ENCODE peak calls at places on chromosomes 6 and 20, in seven cellular contexts. One of them, this sample, is unnamed.

GRCh38 chr20:60598528-60598927 is 640.3 kb downstream of the CDH26 start:
- DNase-seq in tibial nerve: no peak
- DNase-seq in BE2C: no peak
- DNase-seq in prostate gland: no peak
- DNase-seq in mucosa of descending colon: no peak
- DNase-seq in fibroblast of mammary gland: no peak
- DNase-seq in upper lobe of right lung: no peak
- DNase-seq in this sample: no peak

GRCh38 chr6:27188206-27188884 is 59.2 kb upstream of the PRSS16 start:
- DNase-seq in tibial nerve: peak
- DNase-seq in BE2C: peak
- DNase-seq in prostate gland: peak
- DNase-seq in mucosa of descending colon: peak
- DNase-seq in fibroblast of mammary gland: peak
- DNase-seq in upper lobe of right lung: peak
- DNase-seq in this sample: no peak

GRCh38 chr20:54716790-54717189 is 241.4 kb downstream of the DOK5 start:
- DNase-seq in tibial nerve: no peak
- DNase-seq in BE2C: no peak
- DNase-seq in prostate gland: no peak
- DNase-seq in mucosa of descending colon: no peak
- DNase-seq in fibroblast of mammary gland: no peak
- DNase-seq in upper lobe of right lung: no peak
- DNase-seq in this sample: no peak

GRCh38 chr6:82778985-82779384 is 286.7 kb downstream of the UBE3D start:
- DNase-seq in tibial nerve: no peak
- DNase-seq in BE2C: no peak
- DNase-seq in prostate gland: no peak
- DNase-seq in mucosa of descending colon: no peak
- DNase-seq in fibroblast of mammary gland: no peak
- DNase-seq in upper lobe of right lung: no peak
- DNase-seq in this sample: no peak

GRCh38 chr6:130900913-130901312 is 73.7 kb downstream of the SMLR1 start:
- DNase-seq in tibial nerve: no peak
- DNase-seq in BE2C: no peak
- DNase-seq in prostate gland: no peak
- DNase-seq in mucosa of descending colon: no peak
- DNase-seq in fibroblast of mammary gland: peak
- DNase-seq in upper lobe of right lung: no peak
- DNase-seq in this sample: no peak

GRCh38 chr6:148803979-148804378 is 57.1 kb downstream of the UST start:
- DNase-seq in tibial nerve: no peak
- DNase-seq in BE2C: no peak
- DNase-seq in prostate gland: no peak
- DNase-seq in mucosa of descending colon: no peak
- DNase-seq in fibroblast of mammary gland: peak
- DNase-seq in upper lobe of right lung: no peak
- DNase-seq in this sample: no peak

GRCh38 chr6:36893976-36894932 is 8.5 kb downstream of the C6orf89 start:
- DNase-seq in tibial nerve: no peak
- DNase-seq in BE2C: no peak
- DNase-seq in prostate gland: no peak
- DNase-seq in mucosa of descending colon: no peak
- DNase-seq in fibroblast of mammary gland: no peak
- DNase-seq in upper lobe of right lung: no peak
- DNase-seq in this sample: no peak

GRCh38 chr20:38256021-38256420 is 4.5 kb downstream of the KIAA1755 start:
- DNase-seq in tibial nerve: no peak
- DNase-seq in BE2C: no peak
- DNase-seq in prostate gland: no peak
- DNase-seq in mucosa of descending colon: no peak
- DNase-seq in fibroblast of mammary gland: no peak
- DNase-seq in upper lobe of right lung: no peak
- DNase-seq in this sample: no peak

GRCh38 chr6:136549359-136550044 is 720 bp downstream of the MAP7 start:
- DNase-seq in tibial nerve: no peak
- DNase-seq in BE2C: peak
- DNase-seq in prostate gland: peak
- DNase-seq in mucosa of descending colon: peak
- DNase-seq in fibroblast of mammary gland: no peak
- DNase-seq in upper lobe of right lung: peak
- DNase-seq in this sample: peak

GRCh38 chr6:35152067-35152707 is 11.0 kb upstream of the TCP11 start:
- DNase-seq in tibial nerve: no peak
- DNase-seq in BE2C: no peak
- DNase-seq in prostate gland: no peak
- DNase-seq in mucosa of descending colon: no peak
- DNase-seq in fibroblast of mammary gland: no peak
- DNase-seq in upper lobe of right lung: no peak
- DNase-seq in this sample: no peak

GRCh38 chr20:22717466-22717865 is 133.1 kb upstream of the FOXA2 start:
- DNase-seq in tibial nerve: no peak
- DNase-seq in BE2C: no peak
- DNase-seq in prostate gland: no peak
- DNase-seq in mucosa of descending colon: peak
- DNase-seq in fibroblast of mammary gland: no peak
- DNase-seq in upper lobe of right lung: no peak
- DNase-seq in this sample: no peak

GRCh38 chr6:132202569-132202968 is 198.7 kb downstream of the MOXD1 start:
- DNase-seq in tibial nerve: peak
- DNase-seq in BE2C: no peak
- DNase-seq in prostate gland: no peak
- DNase-seq in mucosa of descending colon: peak
- DNase-seq in fibroblast of mammary gland: peak
- DNase-seq in upper lobe of right lung: no peak
- DNase-seq in this sample: no peak

GRCh38 chr6:129567374-129567773 is 142.6 kb downstream of the ARHGAP18 start:
- DNase-seq in tibial nerve: peak
- DNase-seq in BE2C: peak
- DNase-seq in prostate gland: no peak
- DNase-seq in mucosa of descending colon: peak
- DNase-seq in fibroblast of mammary gland: peak
- DNase-seq in upper lobe of right lung: no peak
- DNase-seq in this sample: no peak

GRCh38 chr20:47605673-47606413 is 104.2 kb downstream of the NCOA3 start:
- DNase-seq in tibial nerve: no peak
- DNase-seq in BE2C: no peak
- DNase-seq in prostate gland: no peak
- DNase-seq in mucosa of descending colon: no peak
- DNase-seq in fibroblast of mammary gland: no peak
- DNase-seq in upper lobe of right lung: no peak
- DNase-seq in this sample: no peak

GRCh38 chr20:59032713-59033059 is 551 bp upstream of the ATP5F1E start:
- DNase-seq in tibial nerve: no peak
- DNase-seq in BE2C: peak
- DNase-seq in prostate gland: no peak
- DNase-seq in mucosa of descending colon: no peak
- DNase-seq in fibroblast of mammary gland: peak
- DNase-seq in upper lobe of right lung: no peak
- DNase-seq in this sample: no peak

GRCh38 chr6:45896783-45897441 is 118.7 kb downstream of the CLIC5 start:
- DNase-seq in tibial nerve: no peak
- DNase-seq in BE2C: no peak
- DNase-seq in prostate gland: no peak
- DNase-seq in mucosa of descending colon: no peak
- DNase-seq in fibroblast of mammary gland: peak
- DNase-seq in upper lobe of right lung: no peak
- DNase-seq in this sample: no peak

GRCh38 chr6:45901777-45902650 is 113.6 kb downstream of the CLIC5 start:
- DNase-seq in tibial nerve: no peak
- DNase-seq in BE2C: no peak
- DNase-seq in prostate gland: no peak
- DNase-seq in mucosa of descending colon: no peak
- DNase-seq in fibroblast of mammary gland: no peak
- DNase-seq in upper lobe of right lung: no peak
- DNase-seq in this sample: no peak

GRCh38 chr6:45900808-45901752 is 114.6 kb downstream of the CLIC5 start:
- DNase-seq in tibial nerve: peak
- DNase-seq in BE2C: no peak
- DNase-seq in prostate gland: no peak
- DNase-seq in mucosa of descending colon: no peak
- DNase-seq in fibroblast of mammary gland: peak
- DNase-seq in upper lobe of right lung: no peak
- DNase-seq in this sample: no peak

GRCh38 chr6:45899683-45899946 is 116.0 kb downstream of the CLIC5 start:
- DNase-seq in tibial nerve: no peak
- DNase-seq in BE2C: no peak
- DNase-seq in prostate gland: no peak
- DNase-seq in mucosa of descending colon: no peak
- DNase-seq in fibroblast of mammary gland: no peak
- DNase-seq in upper lobe of right lung: no peak
- DNase-seq in this sample: no peak

DNA sequence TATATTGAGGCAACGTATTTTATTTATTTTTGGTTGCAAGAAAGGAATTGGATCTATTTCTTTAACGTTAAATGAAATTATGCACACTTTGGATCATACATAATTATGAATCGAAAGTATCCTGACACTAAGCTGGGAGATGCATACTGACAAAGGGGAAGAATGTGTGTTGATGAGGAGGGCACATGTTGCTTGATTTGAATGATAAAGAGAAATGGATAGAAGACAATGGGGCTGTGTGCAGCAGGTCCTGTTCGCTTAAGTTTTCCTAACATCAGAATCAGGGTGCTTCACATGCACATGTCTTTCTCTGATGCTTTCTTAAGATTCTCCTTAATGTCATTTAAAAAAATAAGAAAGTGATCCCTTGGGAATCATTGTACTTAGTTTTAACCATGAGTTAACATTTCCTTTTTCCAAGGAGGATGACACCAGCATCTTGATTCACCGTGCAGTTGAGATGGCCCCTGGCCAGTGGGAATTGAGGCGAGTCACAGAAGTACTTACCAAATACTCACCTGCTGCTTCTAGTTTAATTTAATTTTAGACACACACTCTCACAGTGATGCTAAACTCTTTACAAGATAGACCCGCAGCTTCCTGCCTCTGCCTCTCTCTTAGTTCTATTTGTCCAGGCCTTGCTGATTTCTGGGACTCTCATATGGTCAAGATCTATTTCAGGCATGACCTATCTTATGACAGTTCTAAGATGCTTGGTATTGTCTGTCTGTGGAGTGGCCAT is 116.5 kb downstream of the CLIC5 start:
- DNase-seq in tibial nerve: no peak
- DNase-seq in BE2C: no peak
- DNase-seq in prostate gland: no peak
- DNase-seq in mucosa of descending colon: no peak
- DNase-seq in fibroblast of mammary gland: peak
- DNase-seq in upper lobe of right lung: no peak
- DNase-seq in this sample: no peak
- TF ChIP-seq CTCF in tibial nerve: no peak
- TF ChIP-seq CTCF in BE2C: no peak
- TF ChIP-seq CTCF in prostate gland: no peak
- TF ChIP-seq CTCF in mucosa of descending colon: no peak
- TF ChIP-seq CTCF in fibroblast of mammary gland: no peak
- TF ChIP-seq CTCF in upper lobe of right lung: no peak
- TF ChIP-seq CTCF in this sample: no peak

GRCh38 chr6:111802720-111803119 is 70.5 kb downstream of the FYN start:
- DNase-seq in tibial nerve: no peak
- DNase-seq in BE2C: no peak
- DNase-seq in prostate gland: no peak
- DNase-seq in mucosa of descending colon: no peak
- DNase-seq in fibroblast of mammary gland: no peak
- DNase-seq in upper lobe of right lung: no peak
- DNase-seq in this sample: no peak

GRCh38 chr6:111800821-111801220 is 72.4 kb downstream of the FYN start:
- DNase-seq in tibial nerve: no peak
- DNase-seq in BE2C: no peak
- DNase-seq in prostate gland: no peak
- DNase-seq in mucosa of descending colon: no peak
- DNase-seq in fibroblast of mammary gland: peak
- DNase-seq in upper lobe of right lung: no peak
- DNase-seq in this sample: no peak

GRCh38 chr6:111798281-111798725 is 74.9 kb downstream of the FYN start:
- DNase-seq in tibial nerve: no peak
- DNase-seq in BE2C: no peak
- DNase-seq in prostate gland: no peak
- DNase-seq in mucosa of descending colon: no peak
- DNase-seq in fibroblast of mammary gland: no peak
- DNase-seq in upper lobe of right lung: no peak
- DNase-seq in this sample: no peak

GRCh38 chr6:111800468-111800760 is 72.8 kb downstream of the FYN start:
- DNase-seq in tibial nerve: no peak
- DNase-seq in BE2C: no peak
- DNase-seq in prostate gland: no peak
- DNase-seq in mucosa of descending colon: no peak
- DNase-seq in fibroblast of mammary gland: no peak
- DNase-seq in upper lobe of right lung: no peak
- DNase-seq in this sample: no peak

DNA sequence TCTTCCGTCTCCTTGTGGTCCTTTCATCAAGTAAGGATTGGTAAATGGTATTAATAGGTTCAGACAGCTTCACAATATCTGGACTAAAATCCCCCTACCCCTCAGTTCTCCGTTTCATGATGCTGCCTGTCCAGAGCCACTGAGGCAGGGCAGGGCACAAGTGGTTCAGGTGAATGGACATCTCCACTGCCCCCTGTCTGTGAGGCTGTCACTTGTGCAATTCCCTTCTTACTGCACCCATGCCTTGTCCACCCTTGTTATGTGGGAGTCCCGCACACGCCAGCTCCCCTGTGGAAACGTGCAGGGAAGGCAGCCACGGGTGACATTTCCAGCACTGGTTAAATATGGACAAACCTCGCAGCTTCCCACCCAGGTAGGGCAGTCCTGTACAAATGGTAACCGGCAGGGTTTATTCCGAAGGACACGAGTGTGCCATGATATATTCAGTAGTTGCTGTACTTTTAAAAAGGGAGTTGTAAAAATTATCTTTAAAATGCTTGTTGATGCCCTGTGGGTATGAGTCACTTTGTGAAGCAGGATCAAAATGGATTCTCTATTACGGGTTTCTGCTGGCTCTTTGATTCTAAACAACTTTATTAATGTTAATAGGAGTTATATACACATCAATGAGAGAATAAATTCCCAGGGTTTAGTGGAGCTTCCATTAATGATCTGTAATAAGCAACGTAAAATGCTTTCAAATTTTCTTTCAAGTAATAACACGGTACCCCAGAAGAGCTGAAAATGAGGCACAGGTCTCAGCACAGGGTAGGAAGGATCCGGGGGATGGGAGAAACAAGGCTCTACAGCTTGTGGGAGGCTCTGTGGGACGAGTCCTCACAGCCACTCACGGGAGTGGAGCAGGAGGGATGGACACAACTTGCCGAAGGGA is 73.4 kb downstream of the FYN start:
- DNase-seq in tibial nerve: no peak
- DNase-seq in BE2C: no peak
- DNase-seq in prostate gland: no peak
- DNase-seq in mucosa of descending colon: no peak
- DNase-seq in fibroblast of mammary gland: no peak
- DNase-seq in upper lobe of right lung: no peak
- DNase-seq in this sample: no peak
- TF ChIP-seq CTCF in tibial nerve: no peak
- TF ChIP-seq CTCF in BE2C: peak
- TF ChIP-seq CTCF in prostate gland: no peak
- TF ChIP-seq CTCF in mucosa of descending colon: no peak
- TF ChIP-seq CTCF in fibroblast of mammary gland: peak
- TF ChIP-seq CTCF in upper lobe of right lung: no peak
- TF ChIP-seq CTCF in this sample: no peak

GRCh38 chr6:139686308-139686707 is 311.9 kb upstream of the CITED2 start:
- DNase-seq in tibial nerve: peak
- DNase-seq in BE2C: no peak
- DNase-seq in prostate gland: peak
- DNase-seq in mucosa of descending colon: no peak
- DNase-seq in fibroblast of mammary gland: peak
- DNase-seq in upper lobe of right lung: no peak
- DNase-seq in this sample: peak
- TF ChIP-seq CTCF in tibial nerve: no peak
- TF ChIP-seq CTCF in BE2C: no peak
- TF ChIP-seq CTCF in prostate gland: no peak
- TF ChIP-seq CTCF in mucosa of descending colon: no peak
- TF ChIP-seq CTCF in fibroblast of mammary gland: no peak
- TF ChIP-seq CTCF in upper lobe of right lung: no peak
- TF ChIP-seq CTCF in this sample: no peak

GRCh38 chr6:91337967-91338366 is 751.1 kb upstream of the MAP3K7 start:
- DNase-seq in tibial nerve: no peak
- DNase-seq in BE2C: no peak
- DNase-seq in prostate gland: no peak
- DNase-seq in mucosa of descending colon: no peak
- DNase-seq in fibroblast of mammary gland: no peak
- DNase-seq in upper lobe of right lung: no peak
- DNase-seq in this sample: no peak
- TF ChIP-seq CTCF in tibial nerve: no peak
- TF ChIP-seq CTCF in BE2C: peak
- TF ChIP-seq CTCF in prostate gland: peak
- TF ChIP-seq CTCF in mucosa of descending colon: no peak
- TF ChIP-seq CTCF in fibroblast of mammary gland: peak
- TF ChIP-seq CTCF in upper lobe of right lung: no peak
- TF ChIP-seq CTCF in this sample: no peak

This sample was measured in lower leg skin.